ENCODE peak calls at places on chromosomes 4 and X, in seven cellular contexts. X is A549, S is transverse colon, Y is HCT116, H is IMR-90, I is spleen, A is K562. B is an unnamed sample.
A peak's percentile ranks its signal among the peaks of the same experiment; 100 is the strongest.

GRCh38 chr4:169179609-169180526 is 90.9 kb downstream of the SH3RF1 start:
- DNase-seq in S (no peak), Y (no peak), H (peak; percentile 40), I (no peak), X (no peak), A (no peak), B (no peak)

GRCh38 chrX:153984351-153985178 is 12.0 kb downstream of the TMEM187 start:
- DNase-seq in I (peak; percentile 77), A (peak; percentile 61), H (no peak), Y (no peak), X (no peak), S (no peak), B (no peak)

GRCh38 chrX:123749643-123750042 is 16.8 kb upstream of the THOC2 start:
- DNase-seq in X (no peak), Y (no peak), I (no peak), S (no peak), A (no peak), H (no peak), B (no peak)

GRCh38 chrX:17697191-17697590 is 40.1 kb upstream of the SCML1 start:
- DNase-seq in I (no peak), Y (no peak), X (no peak), S (no peak), H (peak; percentile 15), A (no peak), B (no peak)

GRCh38 chr4:144267084-144267483 is 126.6 kb upstream of the GYPA start:
- DNase-seq in H (no peak), I (no peak), S (no peak), Y (no peak), A (no peak), X (no peak), B (no peak)

GRCh38 chr4:92387459-92388069 is 83.8 kb downstream of the GRID2 start:
- DNase-seq in X (peak; percentile 45), Y (peak; percentile 68), H (peak; percentile 53), S (no peak), I (no peak), A (no peak), B (no peak)

GRCh38 chrX:107766470-107767140 is 9.0 kb downstream of the TSC22D3 start:
- DNase-seq in X (no peak), I (no peak), H (peak; percentile 21), Y (no peak), S (peak; percentile 25), A (no peak), B (peak; percentile 88)

GRCh38 chr4:170400346-170400745 is 310.6 kb upstream of the AADAT start:
- DNase-seq in X (no peak), S (no peak), H (no peak), A (no peak), Y (no peak), I (no peak), B (no peak)

GRCh38 chrX:18753603-18754002 is 46.2 kb downstream of the PPEF1 start:
- DNase-seq in A (no peak), X (no peak), S (no peak), I (no peak), Y (no peak), H (no peak), B (no peak)

GRCh38 chrX:148629435-148629834 is 129.0 kb downstream of the AFF2 start:
- DNase-seq in I (no peak), H (no peak), S (no peak), Y (no peak), A (no peak), X (no peak), B (no peak)

GRCh38 chr4:153426207-153426886 is 39.8 kb upstream of the TMEM131L start:
- DNase-seq in H (peak; percentile 24), S (no peak), Y (no peak), I (no peak), A (no peak), X (no peak), B (no peak)

GRCh38 chr4:54228563-54229501 is at the start of gene PDGFRA:
- DNase-seq in Y (no peak), H (peak; percentile 94), A (no peak), X (no peak), I (no peak), S (peak; percentile 42), B (peak; percentile 95)

GRCh38 chr4:128579454-128579853 is 230.0 kb upstream of the JADE1 start:
- DNase-seq in H (no peak), X (no peak), A (no peak), I (no peak), S (no peak), Y (no peak), B (no peak)

GRCh38 chr4:80540785-80541469 is 205.4 kb downstream of the CFAP299 start:
- DNase-seq in I (no peak), X (no peak), S (no peak), Y (no peak), H (peak; percentile 55), A (no peak), B (no peak)

GRCh38 chr4:125849869-125850268 is 535.1 kb downstream of the FAT4 start:
- DNase-seq in H (peak; percentile 68), X (no peak), S (no peak), I (no peak), A (no peak), Y (no peak), B (no peak)

GRCh38 chrX:25873196-25873595 is 264.9 kb upstream of the MAGEB18 start:
- DNase-seq in X (no peak), H (no peak), Y (no peak), A (no peak), I (no peak), S (no peak), B (no peak)

GRCh38 chr4:173490256-173490655 is 39.8 kb downstream of the HAND2 start:
- DNase-seq in A (no peak), H (no peak), X (no peak), Y (no peak), S (no peak), I (no peak), B (no peak)

GRCh38 chrX:72101597-72102037 is 30.1 kb downstream of the RTL5 start:
- DNase-seq in X (no peak), S (no peak), A (no peak), H (no peak), I (no peak), Y (no peak), B (no peak)

GRCh38 chr4:118753096-118753495 is 67.9 kb downstream of the METTL14 start:
- DNase-seq in Y (no peak), H (no peak), S (no peak), X (no peak), A (no peak), I (no peak), B (no peak)

GRCh38 chrX:129931411-129932136 is 25.6 kb downstream of the UTP14A start:
- DNase-seq in I (peak; percentile 95), X (peak; percentile 97), A (peak; percentile 92), H (peak; percentile 84), S (peak; percentile 93), Y (peak; percentile 79), B (peak; percentile 97)
- TF ChIP-seq POLR2A in I (no peak), X (peak; percentile 58), A (peak; percentile 67), H (peak; percentile 47), S (peak; percentile 71), Y (no peak), B (peak; percentile 44)

DNA sequence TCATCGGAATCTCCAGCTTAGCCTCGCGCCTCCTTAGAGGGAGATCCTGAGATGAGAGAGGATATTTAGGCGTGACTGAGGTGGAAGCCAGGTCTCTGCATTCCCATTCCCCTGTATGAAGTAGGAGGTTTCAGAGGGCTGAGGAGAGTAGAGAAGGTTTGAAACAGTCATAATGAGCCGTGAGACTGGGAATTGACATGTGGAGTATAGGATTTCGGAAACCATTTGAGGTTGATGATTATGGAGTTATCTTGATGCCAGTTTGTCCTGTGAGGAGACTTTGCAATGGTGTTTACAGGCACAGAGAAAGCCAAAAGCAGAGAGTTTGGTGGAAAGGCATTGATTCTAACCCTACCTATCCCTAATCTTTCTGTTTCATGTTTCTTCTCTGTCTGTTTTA is 2.0 kb downstream of the CHST7 start:
- DNase-seq in X (no peak), A (no peak), H (no peak), S (no peak), Y (no peak), I (no peak), B (no peak)
- TF ChIP-seq CTCF in X (no peak), A (no peak), H (no peak), S (no peak), Y (no peak), I (no peak), B (no peak)

GRCh38 chr4:101346312-101346561 is 1.1 kb downstream of the PPP3CA start:
- DNase-seq in H (no peak), A (no peak), S (no peak), Y (no peak), I (no peak), X (no peak), B (no peak)

GRCh38 chr4:101346562-101347266 is 612 bp downstream of the PPP3CA start:
- DNase-seq in A (peak; percentile 33), Y (no peak), S (peak; percentile 63), H (peak; percentile 53), I (peak; percentile 92), X (peak; percentile 47), B (peak; percentile 82)

GRCh38 chr4:101347557-101348366 is 436 bp upstream of the PPP3CA start:
- DNase-seq in H (peak; percentile 95), X (peak; percentile 96), Y (peak; percentile 92), S (peak; percentile 100), A (peak; percentile 100), I (peak; percentile 100), B (peak; percentile 100)

GRCh38 chr4:101348367-101348827 is 1.1 kb upstream of the PPP3CA start:
- DNase-seq in X (no peak), S (no peak), H (peak; percentile 17), Y (no peak), I (no peak), A (no peak), B (no peak)

GRCh38 chr4:101347267-101347556 is at the start of gene PPP3CA:
- DNase-seq in Y (no peak), X (no peak), I (no peak), H (no peak), S (no peak), A (no peak), B (no peak)
- TF ChIP-seq POLR2A in Y (no peak), X (no peak), I (no peak), H (no peak), S (no peak), A (no peak), B (no peak)

GRCh38 chr4:17336986-17337385 is 174.9 kb downstream of the QDPR start:
- DNase-seq in S (no peak), I (no peak), H (no peak), A (no peak), X (no peak), Y (no peak), B (no peak)

GRCh38 chr4:17336069-17336468 is 175.8 kb downstream of the QDPR start:
- DNase-seq in S (no peak), A (no peak), X (no peak), H (no peak), Y (no peak), I (no peak), B (no peak)

GRCh38 chr4:17335371-17335770 is 176.5 kb downstream of the QDPR start:
- DNase-seq in Y (no peak), A (no peak), I (no peak), S (no peak), X (no peak), H (no peak), B (no peak)

GRCh38 chr4:17336524-17336941 is 175.4 kb downstream of the QDPR start:
- DNase-seq in S (peak; percentile 9), H (peak; percentile 48), Y (peak; percentile 78), X (no peak), I (peak; percentile 83), A (no peak), B (peak; percentile 71)

DNA sequence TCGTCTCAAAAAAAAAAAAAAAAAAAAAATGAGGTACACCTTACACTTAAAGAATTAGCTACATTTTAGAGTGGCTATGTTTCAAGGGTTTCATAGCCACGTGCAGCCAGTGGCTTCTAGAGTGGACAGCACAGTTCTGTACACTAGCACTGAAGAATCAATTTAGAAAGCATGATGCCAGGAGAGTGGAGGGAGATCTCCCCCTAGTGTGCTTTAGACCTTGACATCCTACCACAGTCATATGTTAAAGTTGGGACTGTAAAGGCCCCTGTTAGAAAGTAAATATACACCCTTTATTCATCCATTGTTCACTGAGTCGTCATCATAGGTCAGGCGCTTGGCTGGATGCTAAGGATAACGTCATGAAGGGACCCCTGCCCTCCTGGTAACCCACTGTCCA is 179.4 kb downstream of the QDPR start:
- DNase-seq in I (no peak), Y (no peak), X (no peak), H (no peak), A (no peak), S (no peak), B (no peak)
- TF ChIP-seq CTCF in I (no peak), Y (no peak), X (no peak), H (peak; percentile 19), A (no peak), S (no peak), B (no peak)